ENCODE peak calls at places on chromosomes 5 and 9, in four cellular contexts. M, O, T and C are unnamed samples.

GRCh38 chr9:115167175-115167574 is 49.2 kb upstream of the TNC start:
- DNase-seq in M (peak; percentile 67), O (no peak), T (peak; percentile 75), C (no peak)

GRCh38 chr9:132754236-132754635 is 84.0 kb downstream of the GTF3C4 start:
- DNase-seq in M (no peak), O (no peak), T (no peak), C (peak; percentile 40)

GRCh38 chr5:19314840-19315239 is 673.2 kb downstream of the CDH18 start:
- DNase-seq in M (no peak), O (no peak), T (peak; percentile 65), C (no peak)

GRCh38 chr5:132313378-132313777 is 19.2 kb downstream of the SLC22A4 start:
- DNase-seq in M (peak; percentile 93), O (no peak), T (no peak), C (no peak)

GRCh38 chr9:123500336-123500735 is 144.3 kb downstream of the CRB2 start:
- DNase-seq in M (no peak), O (no peak), T (no peak), C (no peak)

GRCh38 chr9:19174127-19174921 is 47.0 kb upstream of the PLIN2 start:
- DNase-seq in M (peak; percentile 96), O (peak; percentile 92), T (peak; percentile 37), C (peak; percentile 84)

GRCh38 chr9:81619353-81620008 is 69.9 kb downstream of the TLE1 start:
- DNase-seq in M (peak; percentile 54), O (no peak), T (no peak), C (no peak)

GRCh38 chr5:43903129-43903528 is 300.1 kb downstream of the NNT start:
- DNase-seq in M (no peak), O (no peak), T (peak; percentile 31), C (no peak)

GRCh38 chr5:36392818-36393217 is 91.1 kb upstream of the RANBP3L start:
- DNase-seq in M (peak; percentile 72), O (no peak), T (no peak), C (no peak)

GRCh38 chr5:133385346-133385745 is 227.0 kb downstream of the FSTL4 start:
- DNase-seq in M (no peak), O (peak; percentile 19), T (no peak), C (peak; percentile 43)

GRCh38 chr5:80915716-80916115 is 44.4 kb upstream of the RASGRF2 start:
- DNase-seq in M (no peak), O (no peak), T (no peak), C (no peak)

GRCh38 chr9:108552459-108553040 is 303.2 kb downstream of the ACTL7B start:
- DNase-seq in M (peak; percentile 12), O (no peak), T (peak; percentile 89), C (no peak)

GRCh38 chr5:156036640-156037039 is 290.3 kb upstream of the SGCD start:
- DNase-seq in M (no peak), O (no peak), T (no peak), C (no peak)

GRCh38 chr9:76180541-76180940 is 213.7 kb downstream of the RFK start:
- DNase-seq in M (peak; percentile 80), O (no peak), T (peak; percentile 90), C (no peak)

GRCh38 chr5:136729901-136730355 is 364.6 kb upstream of the TRPC7 start:
- DNase-seq in M (peak; percentile 50), O (no peak), T (peak; percentile 97), C (no peak)

GRCh38 chr5:1464096-1464446 is 18.8 kb upstream of the SLC6A3 start:
- DNase-seq in M (no peak), O (peak; percentile 54), T (no peak), C (no peak)

GRCh38 chr5:36664762-36665161 is 58.4 kb downstream of the SLC1A3 start:
- DNase-seq in M (no peak), O (no peak), T (peak; percentile 83), C (no peak)

GRCh38 chr5:143316844-143317631 is 86.4 kb downstream of the NR3C1 start:
- DNase-seq in M (peak; percentile 50), O (no peak), T (no peak), C (no peak)

GRCh38 chr9:77978086-77978781 is 53.4 kb downstream of the GNAQ start:
- DNase-seq in M (no peak), O (no peak), T (no peak), C (no peak)

GRCh38 chr5:147920420-147921030 is 14.2 kb upstream of the C5orf46 start:
- DNase-seq in M (no peak), O (no peak), T (no peak), C (no peak)

GRCh38 chr5:125412561-125413535 is 666.4 kb upstream of the ZNF608 start:
- DNase-seq in M (peak; percentile 80), O (peak; percentile 80), T (peak; percentile 39), C (no peak)

DNA sequence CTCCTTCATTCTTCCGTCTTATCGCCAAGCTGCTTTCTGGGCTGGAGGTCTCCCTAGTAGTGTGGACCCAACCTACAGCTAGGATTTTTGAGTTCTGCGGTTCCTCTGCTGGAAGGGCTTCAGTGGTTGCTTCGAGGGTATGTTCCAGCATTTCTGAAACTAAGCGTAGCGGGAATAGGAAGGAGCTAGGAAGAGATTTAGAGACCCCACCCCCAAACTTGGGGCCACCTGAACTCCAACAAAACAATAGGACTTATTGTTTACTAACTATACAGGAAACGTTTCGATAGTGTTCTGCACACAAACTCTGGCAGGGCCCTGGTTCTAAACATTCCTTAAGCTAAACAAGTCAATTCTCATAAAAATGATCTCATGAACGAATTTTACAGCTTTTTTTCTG is 346.7 kb downstream of the PLK2 start:
- DNase-seq in M (no peak), O (no peak), T (no peak), C (no peak)
- H3K27ac ChIP-seq in M (no peak overlapping the region), O (no peak overlapping the region), T (no peak overlapping the region), C (no peak overlapping the region)

GRCh38 chr5:60295423-60295822 is 401.9 kb upstream of the PDE4D start:
- DNase-seq in M (peak; percentile 52), O (no peak), T (no peak), C (no peak)
- TF ChIP-seq CTCF in M (peak; percentile 63), O (no peak), T (peak; percentile 41), C (no peak)

DNA sequence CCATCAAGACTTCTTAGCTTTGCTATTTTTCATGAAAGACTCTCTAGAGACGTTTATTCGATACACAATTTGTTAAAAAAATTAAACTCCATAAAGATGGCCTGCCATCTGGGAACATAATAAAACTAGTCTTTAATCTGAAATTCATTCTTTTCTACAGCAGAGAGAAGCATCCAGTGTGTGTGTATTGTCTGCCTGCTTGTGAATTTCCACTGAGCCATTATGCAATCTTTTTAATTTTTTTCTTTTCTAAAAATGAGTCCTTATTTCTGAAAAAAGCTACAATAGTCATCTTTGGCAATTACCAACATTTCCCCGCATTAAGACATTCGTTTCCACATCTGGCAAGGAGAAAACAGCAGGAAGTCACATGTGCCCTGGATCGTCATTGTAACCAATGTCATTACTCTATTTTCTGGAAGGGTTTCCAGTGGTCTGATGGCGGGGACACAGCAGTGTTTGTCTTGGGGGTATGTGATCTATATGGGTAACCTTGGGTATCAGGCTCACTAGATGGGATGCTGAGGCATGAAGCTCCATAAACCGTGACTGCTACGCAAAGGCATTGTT is 263.1 kb downstream of the MSX2 start:
- DNase-seq in M (no peak), O (peak; percentile 68), T (no peak), C (no peak)
- H3K4me3 ChIP-seq in M (no peak overlapping the region), O (no peak overlapping the region), T (no peak overlapping the region), C (no peak overlapping the region)

DNA sequence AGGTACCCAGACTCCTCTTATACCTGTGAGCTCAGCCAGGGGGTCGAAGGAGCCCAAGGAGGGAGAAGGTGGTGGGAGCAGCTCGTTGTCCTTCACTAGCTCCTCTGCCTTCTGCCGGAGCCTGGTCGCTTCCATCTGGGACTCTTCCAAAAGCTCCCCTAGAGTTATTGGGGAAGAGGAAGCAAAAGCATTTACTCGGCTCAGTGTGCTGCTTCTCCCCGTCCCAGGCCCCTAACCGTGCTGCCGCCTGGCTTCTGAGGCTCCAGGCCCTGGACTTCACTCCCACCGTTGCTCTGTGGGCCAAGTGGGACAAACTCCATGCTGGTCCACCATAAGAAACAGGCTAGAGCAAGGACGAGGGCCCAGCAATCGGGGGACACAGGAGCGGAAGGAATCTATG is 17.2 kb downstream of the TNIP1 start:
- DNase-seq in M (no peak), O (no peak), T (no peak), C (no peak)
- H3K27ac ChIP-seq in M (peak overlapping the region; percentile 84), O (peak overlapping the region; percentile 74), T (peak overlapping the region; percentile 53), C (peak overlapping the region; percentile 86)

DNA sequence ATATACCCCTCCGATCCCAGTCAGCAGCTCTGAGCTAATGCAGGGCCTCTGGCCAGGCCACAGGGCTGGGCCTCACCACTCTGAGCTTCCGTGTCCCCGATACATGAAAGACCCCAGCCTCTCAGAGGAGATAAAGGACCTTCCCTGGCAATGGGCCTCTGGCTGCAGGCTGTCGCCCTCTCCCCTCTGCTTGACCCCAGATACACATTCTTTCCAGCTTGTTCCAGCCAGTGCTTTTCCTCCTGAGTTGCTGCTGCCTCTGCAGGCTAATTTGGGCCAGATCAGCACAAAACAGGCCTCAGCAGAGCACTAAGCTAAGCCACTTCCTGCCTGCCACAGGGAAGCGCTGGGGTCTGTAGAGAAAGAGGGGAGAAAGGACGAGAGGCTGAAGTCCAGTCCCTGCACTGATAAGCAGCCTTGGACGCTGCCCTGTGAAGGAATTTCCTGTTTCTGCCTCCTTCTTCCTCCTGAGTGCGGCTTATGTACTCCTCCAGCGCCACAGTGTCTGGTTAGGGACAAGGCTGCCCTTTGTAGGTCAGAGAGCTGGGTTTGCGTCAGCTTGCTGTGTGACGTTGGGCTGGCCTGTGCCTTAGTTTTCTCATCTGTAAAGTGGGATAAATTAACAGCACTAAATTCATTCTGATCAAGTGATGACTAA is 73.0 kb upstream of the IL17B start:
- DNase-seq in M (peak; percentile 95), O (peak; percentile 86), T (no peak), C (no peak)
- TF ChIP-seq CTCF in M (peak; percentile 11), O (no peak), T (no peak), C (no peak)

DNA sequence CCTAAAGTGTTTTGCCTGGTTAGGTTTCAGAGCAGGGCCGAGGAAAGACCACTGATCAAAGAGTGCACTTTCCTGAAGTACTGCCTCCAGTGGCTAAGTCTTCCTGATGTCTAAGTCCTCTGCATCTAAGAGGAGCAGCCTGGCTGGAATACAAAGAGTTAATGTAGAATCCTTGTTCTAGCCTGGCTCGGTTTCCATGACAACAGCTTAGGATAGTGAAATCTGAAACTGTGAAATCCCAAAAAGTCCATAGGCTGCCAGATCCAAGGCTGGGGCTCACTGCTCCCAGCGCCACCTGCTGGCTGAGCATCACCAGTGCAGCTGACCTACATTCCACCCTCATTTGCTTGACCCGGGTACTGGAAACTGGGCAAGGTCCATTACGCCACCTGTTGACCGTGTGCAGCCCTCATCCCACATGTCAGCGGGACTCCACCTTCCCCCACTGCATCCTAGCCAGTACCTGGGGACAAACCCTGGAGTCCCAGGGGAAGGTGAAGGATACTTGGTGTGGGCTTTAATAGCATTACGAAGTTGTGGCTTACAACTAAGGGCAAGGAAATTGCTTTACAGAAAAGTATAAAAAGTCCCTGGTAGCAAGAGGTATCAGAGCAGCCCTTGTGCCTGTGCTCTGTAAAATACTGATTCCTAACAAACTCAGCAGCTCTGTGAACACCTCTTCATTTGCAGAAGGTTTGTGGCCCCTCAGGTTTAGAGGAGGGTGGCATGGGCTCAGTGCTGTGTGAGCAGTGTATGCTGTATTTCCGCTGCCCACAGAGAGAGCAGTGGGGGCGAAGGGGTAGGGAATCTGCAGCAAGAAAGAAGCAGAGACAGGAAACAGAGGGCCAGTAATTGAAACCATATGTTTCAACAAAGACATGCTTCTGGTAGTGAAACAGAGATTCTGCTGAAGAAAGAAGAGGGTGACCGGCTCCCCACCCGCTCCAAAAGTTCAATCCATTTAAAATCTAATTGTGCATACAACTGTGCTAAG is 36.0 kb downstream of the PCDHGC5 start:
- DNase-seq in M (peak; percentile 98), O (peak; percentile 95), T (peak; percentile 78), C (peak; percentile 94)
- H3K4me3 ChIP-seq in M (no peak overlapping the region), O (no peak overlapping the region), T (no peak overlapping the region), C (no peak overlapping the region)